ENCODE peak calls at places on chromosomes 2 and 18, in nine cellular contexts. O, A, Z, C, S, H, T, M and P are unnamed samples.

GRCh38 chr18:9337875-9338274 is 3.3 kb downstream of the TWSG1 start:
- DNase-seq in S (no peak), H (no peak), M (no peak), C (no peak), A (no peak), T (no peak), O (no peak), Z (no peak), P (no peak)

GRCh38 chr18:1222880-1223279 is 318.2 kb downstream of the ADCYAP1 start:
- DNase-seq in A (no peak), C (no peak), H (no peak), Z (no peak), S (no peak), T (no peak), M (no peak), O (no peak), P (no peak)

GRCh38 chr18:12741351-12741750 is 38.5 kb downstream of the PSMG2 start:
- DNase-seq in S (no peak), O (no peak), H (no peak), C (peak), M (no peak), Z (peak), T (no peak), A (no peak), P (no peak)

GRCh38 chr18:55323051-55323994 is 264.7 kb downstream of the TCF4 start:
- DNase-seq in A (peak), T (peak), H (peak), O (no peak), M (no peak), C (no peak), S (peak), Z (peak), P (no peak)

GRCh38 chr2:235162544-235163197 is 210.9 kb downstream of the SH3BP4 start:
- DNase-seq in H (no peak), T (no peak), Z (no peak), O (no peak), M (no peak), S (no peak), C (peak), A (no peak), P (no peak)

GRCh38 chr2:99648906-99649606 is 159.2 kb upstream of the REV1 start:
- DNase-seq in T (no peak), C (no peak), S (no peak), M (no peak), Z (no peak), H (no peak), O (no peak), A (no peak), P (no peak)

GRCh38 chr18:24601624-24602023 is 141.2 kb downstream of the HRH4 start:
- DNase-seq in H (peak), C (no peak), M (no peak), A (no peak), S (no peak), O (no peak), Z (no peak), T (peak), P (no peak)

GRCh38 chr2:45984366-45984765 is 312.8 kb upstream of the EPAS1 start:
- DNase-seq in H (no peak), A (no peak), Z (no peak), S (no peak), O (no peak), C (no peak), T (no peak), M (no peak), P (no peak)

GRCh38 chr18:35695803-35696202 is 114.3 kb downstream of the GALNT1 start:
- DNase-seq in O (peak), Z (no peak), S (no peak), M (no peak), C (no peak), T (no peak), H (peak), A (no peak), P (no peak)

GRCh38 chr2:63027220-63027619 is 23.4 kb upstream of the OTX1 start:
- DNase-seq in C (no peak), A (no peak), H (no peak), Z (no peak), T (no peak), S (no peak), M (no peak), O (no peak), P (no peak)

GRCh38 chr18:64966667-64967066 is 784.1 kb upstream of the CDH7 start:
- DNase-seq in O (no peak), H (peak), S (no peak), T (peak), C (no peak), M (peak), Z (no peak), A (peak), P (no peak)

GRCh38 chr18:46310258-46310657 is 206.1 kb downstream of the HAUS1 start:
- DNase-seq in Z (no peak), O (no peak), C (no peak), A (no peak), H (no peak), S (no peak), T (no peak), M (no peak), P (no peak)

GRCh38 chr2:198383392-198383791 is 579.0 kb downstream of the PLCL1 start:
- DNase-seq in T (no peak), A (no peak), C (no peak), M (no peak), S (no peak), O (no peak), H (no peak), Z (no peak), P (no peak)

GRCh38 chr2:207248702-207249355 is 83.1 kb upstream of the KLF7 start:
- DNase-seq in H (no peak), T (no peak), O (no peak), A (no peak), C (no peak), M (no peak), S (no peak), Z (no peak), P (no peak)